ENCODE peak calls at places on chromosomes 3 and 15, in eight cellular contexts. W is psoas muscle, P is cardiac muscle cell, F is suprapubic skin, H is OCI-LY7, E is uterus, N is tibial artery, Z is astrocyte. J is an unnamed sample.
A peak's percentile ranks its signal among the peaks of the same experiment; 100 is the strongest.

GRCh38 chr15:97023131-97023844 is 692.8 kb downstream of the NR2F2 start:
- DNase-seq in W (no peak), P (peak; percentile 51), F (no peak), H (no peak), E (no peak), N (no peak), Z (peak; percentile 63), J (no peak)

GRCh38 chr3:126962756-126963155 is 20.2 kb upstream of the PLXNA1 start:
- DNase-seq in W (peak; percentile 35), P (no peak), F (no peak), H (no peak), E (no peak), N (no peak), Z (no peak), J (no peak)

GRCh38 chr3:134430950-134431445 is 54.8 kb downstream of the ANAPC13 start:
- DNase-seq in W (no peak), P (no peak), F (no peak), H (peak; percentile 86), E (no peak), N (no peak), Z (peak; percentile 55), J (no peak)

GRCh38 chr3:55380561-55380960 is 106.5 kb downstream of the WNT5A start:
- DNase-seq in W (no peak), P (no peak), F (no peak), H (no peak), E (no peak), N (no peak), Z (no peak), J (no peak)

GRCh38 chr15:86178845-86179244 is 99.2 kb downstream of the AGBL1 start:
- DNase-seq in W (no peak), P (no peak), F (no peak), H (no peak), E (no peak), N (no peak), Z (no peak), J (no peak)

GRCh38 chr3:134291300-134292254 is 40.9 kb upstream of the RYK start:
- DNase-seq in W (peak; percentile 90), P (peak; percentile 94), F (peak; percentile 90), H (no peak), E (peak; percentile 98), N (peak; percentile 94), Z (peak; percentile 69), J (peak; percentile 72)

GRCh38 chr15:51484781-51485180 is 137.8 kb downstream of the DMXL2 start:
- DNase-seq in W (no peak), P (no peak), F (no peak), H (peak; percentile 11), E (no peak), N (no peak), Z (no peak), J (no peak)

GRCh38 chr3:168801792-168802191 is 706.1 kb upstream of the GOLIM4 start:
- DNase-seq in W (no peak), P (peak; percentile 42), F (no peak), H (no peak), E (no peak), N (no peak), Z (peak; percentile 90), J (no peak)

GRCh38 chr3:181567446-181568075 is 144.2 kb upstream of the SOX2 start:
- DNase-seq in W (no peak), P (no peak), F (no peak), H (no peak), E (no peak), N (no peak), Z (peak; percentile 69), J (no peak)

GRCh38 chr15:92624401-92624991 is 31.1 kb downstream of the FAM174B start:
- DNase-seq in W (peak; percentile 80), P (peak; percentile 46), F (no peak), H (no peak), E (peak; percentile 50), N (peak; percentile 36), Z (peak; percentile 27), J (no peak)

GRCh38 chr3:17632401-17633100 is 109.9 kb downstream of the TBC1D5 start:
- DNase-seq in W (no peak), P (peak; percentile 71), F (no peak), H (no peak), E (no peak), N (no peak), Z (peak; percentile 82), J (no peak)

GRCh38 chr3:14984581-14985113 is 37.3 kb downstream of the NR2C2 start:
- DNase-seq in W (no peak), P (no peak), F (no peak), H (no peak), E (no peak), N (no peak), Z (no peak), J (no peak)

GRCh38 chr3:101632586-101632985 is 44.3 kb downstream of the ZBTB11 start:
- DNase-seq in W (no peak), P (no peak), F (no peak), H (no peak), E (no peak), N (no peak), Z (no peak), J (no peak)
- TF ChIP-seq CTCF in W (no peak), P (no peak), F (no peak), H (no peak), E (no peak), N (no peak), Z (no peak), J (no peak)

GRCh38 chr3:182970811-182971418 is 9.4 kb downstream of the DCUN1D1 start:
- DNase-seq in W (no peak), P (no peak), F (no peak), H (no peak), E (no peak), N (no peak), Z (no peak), J (no peak)

GRCh38 chr3:182971637-182972036 is 8.7 kb downstream of the DCUN1D1 start:
- DNase-seq in W (no peak), P (peak; percentile 8), F (no peak), H (no peak), E (no peak), N (no peak), Z (peak; percentile 36), J (no peak)

GRCh38 chr3:182969277-182969676 is 11.1 kb downstream of the DCUN1D1 start:
- DNase-seq in W (no peak), P (peak; percentile 44), F (no peak), H (no peak), E (no peak), N (no peak), Z (peak; percentile 57), J (no peak)

GRCh38 chr3:182967218-182968204 is 12.8 kb downstream of the DCUN1D1 start:
- DNase-seq in W (no peak), P (no peak), F (no peak), H (peak; percentile 56), E (no peak), N (no peak), Z (no peak), J (no peak)

DNA sequence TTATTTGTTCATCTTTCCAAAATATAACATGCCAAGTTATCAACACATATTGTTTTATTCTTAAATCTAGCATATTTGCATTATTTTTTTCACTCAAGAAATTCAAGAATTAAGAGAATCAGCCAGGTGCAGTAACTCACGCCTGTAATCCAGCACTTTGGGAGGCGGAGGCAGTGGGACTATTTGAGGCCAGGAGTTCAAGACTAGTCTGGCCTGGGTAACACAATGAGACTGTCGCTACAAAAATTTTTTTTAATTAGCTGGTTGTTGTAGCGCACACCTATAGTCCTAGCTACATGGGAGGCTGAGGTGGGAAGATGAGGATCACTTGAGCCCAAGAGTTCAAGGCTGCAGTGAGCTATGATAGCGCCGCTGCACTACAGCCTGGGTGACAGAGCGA is 10.5 kb downstream of the DCUN1D1 start:
- DNase-seq in W (no peak), P (no peak), F (no peak), H (no peak), E (no peak), N (no peak), Z (no peak), J (no peak)
- H3K4me1 ChIP-seq in W (peaks cover 28% of the 10 kb centered on the region), P (peaks cover 5% of the 10 kb centered on the region), F (no peaks in the 10 kb centered on the region), H (peaks cover 32% of the 10 kb centered on the region), E (no peaks in the 10 kb centered on the region), N (peaks cover 8% of the 10 kb centered on the region), Z (peaks cover 8% of the 10 kb centered on the region), J (peaks cover 32% of the 10 kb centered on the region)

GRCh38 chr3:26438981-26439884 is 183.3 kb upstream of the LRRC3B start:
- DNase-seq in W (no peak), P (no peak), F (no peak), H (no peak), E (no peak), N (no peak), Z (no peak), J (no peak)
- H3K27ac ChIP-seq in W (peak overlapping the region; percentile 64), P (no peak overlapping the region), F (peak overlapping the region; percentile 31), H (no peak overlapping the region), E (no peak overlapping the region), N (no peak overlapping the region), Z (no peak overlapping the region), J (no peak overlapping the region)

GRCh38 chr15:95327661-95328060 is 1002.8 kb upstream of the NR2F2 start:
- DNase-seq in W (no peak), P (no peak), F (no peak), H (no peak), E (no peak), N (peak; percentile 23), Z (no peak), J (no peak)

GRCh38 chr15:95325763-95326688 is 1004.5 kb upstream of the NR2F2 start:
- DNase-seq in W (no peak), P (peak; percentile 59), F (no peak), H (no peak), E (peak; percentile 69), N (peak; percentile 43), Z (peak; percentile 17), J (no peak)

GRCh38 chr15:95326689-95327525 is 1003.6 kb upstream of the NR2F2 start:
- DNase-seq in W (peak; percentile 55), P (no peak), F (no peak), H (no peak), E (peak; percentile 45), N (peak; percentile 55), Z (no peak), J (no peak)

GRCh38 chr15:95329362-95329761 is 1001.1 kb upstream of the NR2F2 start:
- DNase-seq in W (no peak), P (no peak), F (no peak), H (no peak), E (no peak), N (no peak), Z (no peak), J (no peak)

DNA sequence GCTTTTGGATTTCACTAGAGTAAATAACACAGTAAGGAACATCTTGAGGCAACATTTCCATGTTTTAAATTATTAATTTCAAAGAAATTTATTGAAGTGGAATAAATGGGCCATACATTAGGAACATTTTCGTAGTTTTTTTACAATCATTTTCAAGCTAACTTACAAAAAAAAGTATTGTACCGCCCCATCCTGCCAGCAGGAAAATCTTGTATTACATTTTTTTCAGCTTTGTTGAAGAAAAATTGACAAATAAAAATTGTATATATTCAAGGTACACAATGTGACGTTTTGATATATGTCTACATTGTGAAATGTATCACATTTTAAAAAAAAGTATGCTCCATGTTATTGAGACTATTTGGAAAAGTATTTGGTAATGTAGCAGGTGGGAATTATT is 1001.9 kb upstream of the NR2F2 start:
- DNase-seq in W (no peak), P (no peak), F (no peak), H (no peak), E (no peak), N (no peak), Z (no peak), J (no peak)
- TF ChIP-seq CTCF in W (no peak), P (no peak), F (no peak), H (no peak), E (no peak), N (peak; percentile 21), Z (no peak), J (no peak)